ENCODE peak calls at places on chromosomes 5 and 9, in four cellular contexts. One of them, this sample, is unnamed.

GRCh38 chr5:91311697-91312501 is 71.2 kb downstream of the ARRDC3 start:
- DNase-seq in K562: peak
- DNase-seq in HepG2: peak
- DNase-seq in SK-N-SH: peak
- DNase-seq in this sample: peak

GRCh38 chr5:158777647-158778368 is 321.9 kb downstream of the EBF1 start:
- DNase-seq in K562: no peak
- DNase-seq in HepG2: no peak
- DNase-seq in SK-N-SH: peak
- DNase-seq in this sample: no peak

GRCh38 chr9:76917299-76917698 is 11.4 kb upstream of the PRUNE2 start:
- DNase-seq in K562: no peak
- DNase-seq in HepG2: no peak
- DNase-seq in SK-N-SH: no peak
- DNase-seq in this sample: no peak

GRCh38 chr5:119346404-119346803 is 9.4 kb upstream of the TNFAIP8 start:
- DNase-seq in K562: no peak
- DNase-seq in HepG2: no peak
- DNase-seq in SK-N-SH: no peak
- DNase-seq in this sample: no peak

GRCh38 chr5:126914813-126915436 is 115.4 kb downstream of the MARCHF3 start:
- DNase-seq in K562: no peak
- DNase-seq in HepG2: no peak
- DNase-seq in SK-N-SH: no peak
- DNase-seq in this sample: no peak

GRCh38 chr5:136048966-136049365 is 20.2 kb downstream of the TGFBI start:
- DNase-seq in K562: no peak
- DNase-seq in HepG2: no peak
- DNase-seq in SK-N-SH: no peak
- DNase-seq in this sample: no peak

GRCh38 chr9:82993856-82994605 is 68.9 kb downstream of the RASEF start:
- DNase-seq in K562: no peak
- DNase-seq in HepG2: no peak
- DNase-seq in SK-N-SH: no peak
- DNase-seq in this sample: no peak

GRCh38 chr5:87399720-87400119 is 13.0 kb downstream of the CCNH start:
- DNase-seq in K562: no peak
- DNase-seq in HepG2: no peak
- DNase-seq in SK-N-SH: no peak
- DNase-seq in this sample: no peak

GRCh38 chr9:108913391-108913790 is 20.5 kb downstream of the ELP1 start:
- DNase-seq in K562: no peak
- DNase-seq in HepG2: no peak
- DNase-seq in SK-N-SH: no peak
- DNase-seq in this sample: no peak

GRCh38 chr5:154078305-154078704 is 39.5 kb downstream of the MFAP3 start:
- DNase-seq in K562: no peak
- DNase-seq in HepG2: no peak
- DNase-seq in SK-N-SH: peak
- DNase-seq in this sample: no peak

GRCh38 chr5:179258922-179259730 is 86.1 kb downstream of the ADAMTS2 start:
- DNase-seq in K562: no peak
- DNase-seq in HepG2: no peak
- DNase-seq in SK-N-SH: peak
- DNase-seq in this sample: no peak

GRCh38 chr9:19998153-19998552 is 209.3 kb upstream of the SLC24A2 start:
- DNase-seq in K562: no peak
- DNase-seq in HepG2: no peak
- DNase-seq in SK-N-SH: no peak
- DNase-seq in this sample: peak

DNA sequence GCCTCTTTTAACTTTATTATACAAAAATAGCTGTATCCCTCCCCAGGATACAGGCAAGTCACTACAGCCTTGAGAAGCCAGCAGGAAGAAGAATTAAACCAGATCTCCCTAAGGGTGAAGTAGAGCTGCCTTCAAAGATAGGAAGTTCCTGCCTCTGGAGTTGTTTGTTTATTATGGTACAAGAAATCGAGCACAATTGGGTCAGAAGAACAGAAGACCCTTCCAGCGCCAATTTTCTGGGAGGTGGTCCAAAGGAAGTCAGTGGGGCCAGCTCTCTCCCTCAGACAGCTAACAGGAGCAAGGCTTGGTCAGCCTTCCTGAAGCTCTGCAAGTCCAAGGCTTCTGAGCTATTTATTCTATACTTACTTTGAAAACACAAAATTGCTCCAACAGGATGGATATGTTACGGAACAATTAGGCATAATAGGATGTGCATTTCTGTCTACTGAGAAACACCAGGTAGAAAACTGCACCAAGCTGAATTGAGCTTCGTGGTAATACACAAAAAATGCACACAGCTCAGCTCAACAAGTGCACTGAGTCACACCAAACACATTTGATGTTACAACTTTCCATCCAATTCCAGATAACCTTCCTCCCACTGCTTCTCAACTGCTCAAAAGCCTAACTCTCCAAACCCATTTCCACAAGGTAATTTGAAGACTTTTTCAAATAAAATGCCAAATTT is 16.0 kb downstream of the SERINC5 start:
- DNase-seq in K562: no peak
- DNase-seq in HepG2: no peak
- DNase-seq in SK-N-SH: no peak
- DNase-seq in this sample: no peak
- TF ChIP-seq SIN3A in K562: no peak
- TF ChIP-seq SIN3A in HepG2: no peak
- TF ChIP-seq SIN3A in SK-N-SH: no peak
- TF ChIP-seq SIN3A in this sample: no peak

GRCh38 chr5:78757269-78758053 is 108.9 kb upstream of the LHFPL2 start:
- DNase-seq in K562: peak
- DNase-seq in HepG2: peak
- DNase-seq in SK-N-SH: no peak
- DNase-seq in this sample: no peak
- TF ChIP-seq ELF1 in K562: no peak
- TF ChIP-seq ELF1 in HepG2: no peak
- TF ChIP-seq ELF1 in SK-N-SH: no peak
- TF ChIP-seq ELF1 in this sample: no peak

GRCh38 chr9:37678789-37679273 is 28.1 kb downstream of the FRMPD1 start:
- DNase-seq in K562: peak
- DNase-seq in HepG2: peak
- DNase-seq in SK-N-SH: no peak
- DNase-seq in this sample: peak
- TF ChIP-seq SIN3A in K562: no peak
- TF ChIP-seq SIN3A in HepG2: no peak
- TF ChIP-seq SIN3A in SK-N-SH: no peak
- TF ChIP-seq SIN3A in this sample: no peak

DNA sequence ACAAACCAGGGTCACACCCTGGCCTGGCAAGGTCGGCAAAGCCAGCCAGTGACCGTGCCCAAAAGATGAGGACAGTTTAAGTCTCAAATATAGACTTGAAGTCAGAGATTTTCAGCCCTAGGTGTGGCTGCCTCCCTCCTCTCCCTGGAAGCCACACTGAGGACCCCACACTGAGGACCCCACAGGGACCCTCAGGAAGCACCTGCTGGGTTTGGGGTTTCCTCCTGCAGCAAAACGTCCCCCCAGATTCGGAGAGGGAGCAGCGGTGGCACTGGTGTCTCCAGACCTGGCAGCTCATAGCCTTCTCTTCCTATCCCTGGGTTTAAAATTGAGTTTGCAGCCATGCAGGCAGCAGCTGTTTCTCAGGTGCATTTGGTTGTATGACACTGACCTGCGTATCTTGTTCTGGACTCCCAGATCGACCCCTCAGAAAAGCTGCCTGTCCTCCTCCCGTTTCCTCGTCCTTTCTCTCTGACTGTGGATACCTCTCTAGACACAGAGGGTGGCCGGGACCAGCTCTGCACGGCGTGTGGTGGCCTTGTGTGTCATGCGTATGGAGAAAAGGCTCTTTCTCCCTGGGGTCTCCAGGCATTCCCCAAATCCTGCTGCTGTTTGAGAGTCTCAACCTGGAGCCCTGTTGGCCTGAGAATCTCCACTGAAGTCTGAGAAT is 36.6 kb downstream of the MRPL36 start:
- DNase-seq in K562: no peak
- DNase-seq in HepG2: no peak
- DNase-seq in SK-N-SH: no peak
- DNase-seq in this sample: no peak
- TF ChIP-seq ELF1 in K562: no peak
- TF ChIP-seq ELF1 in HepG2: no peak
- TF ChIP-seq ELF1 in SK-N-SH: no peak
- TF ChIP-seq ELF1 in this sample: no peak

DNA sequence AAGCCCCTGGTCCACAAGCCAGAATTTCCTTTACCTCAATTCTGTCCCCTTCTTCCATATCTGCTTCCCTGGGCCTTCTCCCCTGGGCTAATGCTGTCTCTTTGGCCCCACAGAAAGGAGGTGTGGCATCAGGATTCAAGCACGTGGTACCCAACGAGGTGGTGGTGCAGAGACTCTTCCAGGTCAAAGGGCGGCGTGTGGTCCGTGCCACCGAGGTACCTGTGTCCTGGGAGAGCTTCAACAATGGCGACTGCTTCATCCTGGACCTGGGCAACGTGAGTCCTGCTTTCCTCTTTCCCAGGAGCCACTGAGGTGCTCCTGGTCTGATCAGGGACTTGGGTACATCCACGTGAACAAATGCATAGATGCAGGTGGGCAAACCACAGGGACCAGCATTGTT is 42.6 kb downstream of the GSN start:
- DNase-seq in K562: no peak
- DNase-seq in HepG2: no peak
- DNase-seq in SK-N-SH: no peak
- DNase-seq in this sample: no peak
- TF ChIP-seq SIN3A in K562: no peak
- TF ChIP-seq SIN3A in HepG2: no peak
- TF ChIP-seq SIN3A in SK-N-SH: no peak
- TF ChIP-seq SIN3A in this sample: no peak

GRCh38 chr9:16964228-16964627 is 93.8 kb upstream of the BNC2 start:
- DNase-seq in K562: no peak
- DNase-seq in HepG2: no peak
- DNase-seq in SK-N-SH: no peak
- DNase-seq in this sample: peak
- TF ChIP-seq ELF1 in K562: no peak
- TF ChIP-seq ELF1 in HepG2: no peak
- TF ChIP-seq ELF1 in SK-N-SH: no peak
- TF ChIP-seq ELF1 in this sample: no peak

DNA sequence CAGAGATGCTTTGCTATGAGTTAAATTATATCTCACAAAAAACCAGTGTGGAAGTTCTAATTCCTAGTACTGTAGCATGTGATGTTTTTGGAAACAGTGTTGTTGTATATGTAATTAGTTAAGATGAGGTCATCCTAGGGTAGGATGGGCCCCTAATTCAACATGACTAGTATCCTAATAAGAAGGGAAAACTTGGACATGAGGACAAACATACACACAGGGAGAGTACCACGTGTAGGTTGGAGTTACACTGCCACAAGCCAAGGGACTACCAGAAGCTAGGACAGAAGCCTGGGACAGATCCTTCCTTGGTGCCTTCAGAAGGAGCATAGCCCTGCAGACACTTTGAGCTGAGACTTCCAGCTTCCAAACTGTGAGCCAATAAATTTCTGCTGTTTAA is 234.2 kb downstream of the MCTP1 start:
- DNase-seq in K562: no peak
- DNase-seq in HepG2: no peak
- DNase-seq in SK-N-SH: no peak
- DNase-seq in this sample: no peak
- TF ChIP-seq SIN3A in K562: no peak
- TF ChIP-seq SIN3A in HepG2: no peak
- TF ChIP-seq SIN3A in SK-N-SH: no peak
- TF ChIP-seq SIN3A in this sample: no peak

DNA sequence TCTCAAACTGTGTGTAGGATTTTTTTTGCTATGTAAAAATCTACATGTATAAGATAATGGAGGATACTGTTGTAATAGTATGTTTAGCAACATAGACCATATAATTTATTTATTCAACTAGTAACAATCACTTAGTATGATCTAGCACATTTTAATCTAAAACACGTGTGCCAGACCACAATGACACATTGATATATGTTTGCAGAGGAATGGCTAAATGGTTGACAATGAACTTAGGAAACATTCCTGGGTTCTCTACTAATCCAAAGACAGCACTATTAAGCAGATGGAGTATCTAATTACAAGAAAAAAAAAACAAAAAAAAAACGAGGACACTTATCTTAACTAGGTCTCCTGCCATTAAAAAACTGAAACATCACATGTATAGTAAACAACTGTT is 261.7 kb upstream of the PAPPA start:
- DNase-seq in K562: no peak
- DNase-seq in HepG2: no peak
- DNase-seq in SK-N-SH: no peak
- DNase-seq in this sample: no peak
- TF ChIP-seq ELF1 in K562: no peak
- TF ChIP-seq ELF1 in HepG2: no peak
- TF ChIP-seq ELF1 in SK-N-SH: no peak
- TF ChIP-seq ELF1 in this sample: no peak

GRCh38 chr5:180603076-180603591 is 11.8 kb upstream of the SCGB3A1 start:
- DNase-seq in K562: no peak
- DNase-seq in HepG2: no peak
- DNase-seq in SK-N-SH: no peak
- DNase-seq in this sample: no peak

GRCh38 chr5:180600554-180601041 is 9.3 kb upstream of the SCGB3A1 start:
- DNase-seq in K562: no peak
- DNase-seq in HepG2: no peak
- DNase-seq in SK-N-SH: peak
- DNase-seq in this sample: no peak

GRCh38 chr5:180604271-180604670 is 13.0 kb upstream of the SCGB3A1 start:
- DNase-seq in K562: no peak
- DNase-seq in HepG2: no peak
- DNase-seq in SK-N-SH: peak
- DNase-seq in this sample: no peak

GRCh38 chr5:180601591-180602480 is 10.5 kb upstream of the SCGB3A1 start:
- DNase-seq in K562: no peak
- DNase-seq in HepG2: no peak
- DNase-seq in SK-N-SH: peak
- DNase-seq in this sample: no peak

DNA sequence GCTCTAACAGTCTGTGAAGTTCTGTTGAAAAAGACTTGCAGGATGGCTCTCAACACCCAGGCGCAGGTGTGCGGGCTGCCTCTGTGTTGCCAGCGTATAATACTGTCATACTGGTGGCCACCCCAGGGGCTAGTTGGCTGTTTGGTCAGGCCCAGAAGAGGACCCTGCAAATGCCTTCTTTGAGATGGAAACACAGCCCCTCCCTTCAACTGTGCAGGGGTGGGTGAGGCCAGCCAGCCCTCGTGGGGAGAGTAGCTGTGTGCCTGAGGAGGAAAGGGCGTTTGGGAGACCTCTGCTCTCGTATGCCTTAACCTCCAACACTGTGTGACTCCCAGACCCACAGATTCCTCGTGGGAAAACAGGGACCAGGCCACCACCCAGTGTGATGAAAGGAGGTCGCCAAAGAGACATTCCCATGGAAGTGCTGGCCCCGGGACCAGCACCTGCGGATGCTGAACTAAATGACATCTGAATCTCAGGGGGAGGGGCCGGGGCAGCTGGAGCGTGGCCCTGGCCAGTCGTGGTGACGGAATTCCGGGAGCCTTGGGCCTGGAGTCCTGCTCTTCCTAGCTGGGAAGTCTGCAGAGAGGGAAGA is 11.3 kb upstream of the SCGB3A1 start:
- DNase-seq in K562: no peak
- DNase-seq in HepG2: no peak
- DNase-seq in SK-N-SH: peak
- DNase-seq in this sample: no peak
- TF ChIP-seq SIN3A in K562: no peak
- TF ChIP-seq SIN3A in HepG2: no peak
- TF ChIP-seq SIN3A in SK-N-SH: no peak
- TF ChIP-seq SIN3A in this sample: no peak

This sample was measured in HCT116.